ENCODE peak calls at places on chromosomes 6 and 20, in eight cellular contexts. W is dorsolateral prefrontal cortex; N is left colon; P is T-cell; S is aorta; R is renal cortical epithelial cell; I is activated CD8-positive, alpha-beta memory T cell treated with anti-CD3 and anti-CD28 coated beads, Interleukin-2, amount 50 U/mL, for 4 hours; O is activated T-cell treated with anti-CD3 and anti-CD28 coated beads, Interleukin-2, amount 50 U/mL, for 72 hours. C is an unnamed sample.

GRCh38 chr6:158219229-158219628 is 51.1 kb downstream of the GTF2H5 start:
- DNase-seq in W (no peak), N (no peak), P (no peak), S (no peak), R (peak; percentile 88), I (no peak), O (no peak), C (peak; percentile 99)

GRCh38 chr6:14670806-14671205 is 553.2 kb downstream of the CD83 start:
- DNase-seq in W (no peak), N (no peak), P (no peak), S (no peak), R (no peak), I (no peak), O (no peak), C (peak; percentile 72)

GRCh38 chr20:40948352-40949267 is 80.0 kb upstream of the TOP1 start:
- DNase-seq in W (no peak), N (no peak), P (no peak), S (no peak), R (no peak), I (no peak), O (no peak), C (peak; percentile 62)

GRCh38 chr6:74967821-74968220 is 238.0 kb downstream of the COL12A1 start:
- DNase-seq in W (no peak), N (no peak), P (no peak), S (no peak), R (peak; percentile 8), I (no peak), O (no peak), C (peak; percentile 23)

GRCh38 chr6:146601352-146601751 is 2.6 kb downstream of the ADGB start:
- DNase-seq in W (no peak), N (no peak), P (no peak), S (no peak), R (no peak), I (no peak), O (no peak), C (no peak)

GRCh38 chr6:167825059-167825758 is 1.5 kb upstream of the AFDN start:
- DNase-seq in W (no peak), N (no peak), P (no peak), S (no peak), R (no peak), I (no peak), O (no peak), C (no peak)

GRCh38 chr6:147586044-147586443 is 77.6 kb downstream of the SAMD5 start:
- DNase-seq in W (no peak), N (peak; percentile 10), P (no peak), S (no peak), R (no peak), I (no peak), O (no peak), C (peak; percentile 28)

GRCh38 chr20:51800769-51801219 is 1.5 kb downstream of the SALL4 start:
- DNase-seq in W (no peak), N (peak; percentile 21), P (no peak), S (no peak), R (no peak), I (no peak), O (no peak), C (no peak)

GRCh38 chr6:2542858-2543218 is 207.9 kb downstream of the MYLK4 start:
- DNase-seq in W (no peak), N (no peak), P (peak; percentile 17), S (no peak), R (peak; percentile 83), I (no peak), O (peak; percentile 41), C (peak; percentile 95)

GRCh38 chr6:17602888-17603287 is 2.8 kb downstream of the FAM8A1 start:
- DNase-seq in W (no peak), N (no peak), P (no peak), S (no peak), R (peak; percentile 73), I (no peak), O (no peak), C (no peak)

GRCh38 chr6:158718431-158719126 is 68.7 kb downstream of the SYTL3 start:
- DNase-seq in W (no peak), N (no peak), P (no peak), S (no peak), R (peak; percentile 33), I (no peak), O (no peak), C (peak; percentile 26)

GRCh38 chr6:127180421-127180820 is 62.0 kb downstream of the RSPO3 start:
- DNase-seq in W (no peak), N (no peak), P (no peak), S (no peak), R (no peak), I (no peak), O (no peak), C (no peak)

GRCh38 chr6:3228046-3228671 is 706 bp upstream of the TUBB2B start:
- DNase-seq in W (no peak), N (no peak), P (no peak), S (no peak), R (no peak), I (peak; percentile 33), O (no peak), C (no peak)

GRCh38 chr20:33908351-33908750 is 85.4 kb upstream of the RALY start:
- DNase-seq in W (no peak), N (no peak), P (no peak), S (no peak), R (no peak), I (no peak), O (no peak), C (no peak)

GRCh38 chr6:89916136-89916920 is 22.1 kb downstream of the GJA10 start:
- DNase-seq in W (no peak), N (no peak), P (no peak), S (no peak), R (no peak), I (no peak), O (no peak), C (no peak)

GRCh38 chr6:157929765-157930319 is 51.8 kb upstream of the SYNJ2 start:
- DNase-seq in W (no peak), N (no peak), P (no peak), S (no peak), R (no peak), I (no peak), O (no peak), C (no peak)

GRCh38 chr6:16876201-16876600 is 114.9 kb upstream of the ATXN1 start:
- DNase-seq in W (no peak), N (no peak), P (no peak), S (no peak), R (no peak), I (no peak), O (no peak), C (no peak)

GRCh38 chr20:58173091-58173490 is 55.4 kb downstream of the ANKRD60 start:
- DNase-seq in W (no peak), N (no peak), P (no peak), S (peak; percentile 49), R (no peak), I (no peak), O (no peak), C (no peak)

GRCh38 chr6:143721642-143722041 is 43.9 kb downstream of the PHACTR2 start:
- DNase-seq in W (no peak), N (no peak), P (no peak), S (no peak), R (no peak), I (no peak), O (no peak), C (no peak)

GRCh38 chr6:8219352-8219943 is 117.1 kb upstream of the EEF1E1 start:
- DNase-seq in W (no peak), N (peak; percentile 38), P (no peak), S (no peak), R (peak; percentile 49), I (peak; percentile 20), O (peak; percentile 32), C (peak; percentile 26)

GRCh38 chr20:41630846-41631245 is 12.7 kb upstream of the CHD6 start:
- DNase-seq in W (no peak), N (no peak), P (no peak), S (no peak), R (no peak), I (no peak), O (no peak), C (no peak)

GRCh38 chr6:35585688-35586087 is 73.0 kb upstream of the TULP1 start:
- DNase-seq in W (no peak), N (no peak), P (no peak), S (no peak), R (no peak), I (no peak), O (no peak), C (no peak)

GRCh38 chr20:2879148-2879547 is 5.9 kb downstream of the PTPRA start:
- DNase-seq in W (peak; percentile 82), N (no peak), P (no peak), S (no peak), R (peak; percentile 79), I (no peak), O (no peak), C (peak; percentile 42)

GRCh38 chr20:35602851-35603495 is 12.7 kb upstream of the SPAG4 start:
- DNase-seq in W (no peak), N (no peak), P (no peak), S (peak; percentile 54), R (no peak), I (no peak), O (no peak), C (no peak)

GRCh38 chr6:34543421-34543820 is 12.7 kb downstream of the SPDEF start:
- DNase-seq in W (no peak), N (no peak), P (no peak), S (no peak), R (peak; percentile 48), I (no peak), O (no peak), C (peak; percentile 26)

GRCh38 chr6:24692003-24692402 is 25.1 kb downstream of the ACOT13 start:
- DNase-seq in W (no peak), N (no peak), P (no peak), S (no peak), R (no peak), I (no peak), O (no peak), C (no peak)

GRCh38 chr6:166989427-166990034 is 9.7 kb upstream of the CEP43 start:
- DNase-seq in W (no peak), N (peak; percentile 53), P (peak; percentile 36), S (no peak), R (peak; percentile 49), I (peak; percentile 44), O (peak; percentile 44), C (peak; percentile 20)

GRCh38 chr6:107727096-107727757 is 96.9 kb downstream of the SCML4 start:
- DNase-seq in W (no peak), N (no peak), P (no peak), S (no peak), R (no peak), I (no peak), O (no peak), C (no peak)

GRCh38 chr20:2329286-2329685 is 33.5 kb downstream of the TGM3 start:
- DNase-seq in W (no peak), N (no peak), P (no peak), S (no peak), R (no peak), I (no peak), O (no peak), C (no peak)

GRCh38 chr6:109339906-109340678 is 42.2 kb downstream of the CD164 start:
- DNase-seq in W (no peak), N (no peak), P (no peak), S (no peak), R (no peak), I (no peak), O (no peak), C (no peak)

C was measured in bronchial epithelial cell.